ENCODE peak calls at places on chromosomes 6 and 20, in four cellular contexts. N is kidney glomerular epithelial cell, R is AML-193, I is GM20000. Y is an unnamed sample.
A peak's percentile ranks its signal among the peaks of the same experiment; 100 is the strongest.

GRCh38 chr6:28104392-28105250 is 19.8 kb upstream of the ZSCAN16 start:
- DNase-seq in I (peak; percentile 91), N (peak; percentile 50), R (peak; percentile 93), Y (peak; percentile 54)

GRCh38 chr6:136669299-136669699 is 119.1 kb upstream of the MAP7 start:
- DNase-seq in N (peak; percentile 97), R (peak; percentile 17), I (no peak), Y (peak; percentile 32)

GRCh38 chr20:11682285-11682684 is 235.4 kb upstream of the BTBD3 start:
- DNase-seq in R (no peak), N (no peak), I (no peak), Y (no peak)

GRCh38 chr6:118722820-118723526 is 71.6 kb upstream of the CEP85L start:
- DNase-seq in N (no peak), R (no peak), I (no peak), Y (no peak)

GRCh38 chr20:12591949-12592470 is 416.8 kb upstream of the SPTLC3 start:
- DNase-seq in R (no peak), N (no peak), I (no peak), Y (no peak)

GRCh38 chr20:32432277-32432676 is 74.1 kb downstream of the ASXL1 start:
- DNase-seq in R (no peak), N (no peak), I (no peak), Y (no peak)

GRCh38 chr6:156839591-156840001 is 62.4 kb downstream of the ARID1B start:
- DNase-seq in R (no peak), I (no peak), N (no peak), Y (peak; percentile 7)

GRCh38 chr6:87702589-87702945 is 534 bp upstream of the AKIRIN2 start:
- DNase-seq in I (no peak), N (peak; percentile 89), R (no peak), Y (no peak)

GRCh38 chr20:17618673-17619013 is 48.8 kb downstream of the DSTN start:
- DNase-seq in R (no peak), N (no peak), I (no peak), Y (no peak)

GRCh38 chr20:17549131-17549530 is 18.0 kb upstream of the BFSP1 start:
- DNase-seq in R (no peak), N (no peak), I (no peak), Y (no peak)